ENCODE peak calls at places on chromosomes 1 and 21, in six cellular contexts. U is HCT116, Y is MM.1S, L is cardiac muscle cell, T is tibial artery, I is uterus. M is an unnamed sample.

GRCh38 chr1:167602840-167603239 is 27.2 kb upstream of the RCSD1 start:
- DNase-seq in U (no peak), Y (no peak), L (no peak), T (no peak), I (no peak), M (no peak)

GRCh38 chr1:100927276-100927675 is 31.4 kb downstream of the SLC30A7 start:
- DNase-seq in U (no peak), Y (no peak), L (no peak), T (no peak), I (no peak), M (no peak)

GRCh38 chr21:33651965-33652680 is 9.8 kb downstream of the ITSN1 start:
- DNase-seq in U (no peak), Y (no peak), L (peak; percentile 34), T (no peak), I (no peak), M (no peak)

GRCh38 chr1:246329900-246330299 is 177.2 kb downstream of the SMYD3 start:
- DNase-seq in U (no peak), Y (no peak), L (no peak), T (no peak), I (no peak), M (peak; percentile 86)

GRCh38 chr1:30874176-30874575 is 34.4 kb downstream of the SDC3 start:
- DNase-seq in U (no peak), Y (no peak), L (no peak), T (no peak), I (no peak), M (no peak)

GRCh38 chr1:84327830-84328229 is 26.3 kb downstream of the SAMD13 start:
- DNase-seq in U (no peak), Y (no peak), L (no peak), T (no peak), I (no peak), M (no peak)

GRCh38 chr1:914253-914890 is 9.4 kb upstream of the SAMD11 start:
- DNase-seq in U (no peak), Y (no peak), L (no peak), T (no peak), I (peak; percentile 11), M (no peak)

GRCh38 chr1:183841950-183842816 is 37.3 kb downstream of the RGL1 start:
- DNase-seq in U (no peak), Y (peak; percentile 99), L (peak; percentile 25), T (no peak), I (peak; percentile 39), M (peak; percentile 95)

GRCh38 chr21:35203093-35204021 is 154.3 kb upstream of the RUNX1 start:
- DNase-seq in U (no peak), Y (no peak), L (no peak), T (no peak), I (no peak), M (no peak)

GRCh38 chr1:76867342-76868130 is at the start of gene ST6GALNAC5:
- DNase-seq in U (no peak), Y (no peak), L (peak; percentile 68), T (no peak), I (no peak), M (no peak)

GRCh38 chr1:29674625-29675326 is 438.5 kb downstream of the PTPRU start:
- DNase-seq in U (no peak), Y (no peak), L (no peak), T (peak; percentile 31), I (no peak), M (no peak)

GRCh38 chr1:151145158-151146071 is 1.0 kb downstream of the SEMA6C start:
- DNase-seq in U (no peak), Y (no peak), L (peak; percentile 35), T (peak; percentile 74), I (no peak), M (no peak)

GRCh38 chr1:83794384-83794783 is 204.5 kb downstream of the TTLL7 start:
- DNase-seq in U (no peak), Y (no peak), L (no peak), T (no peak), I (no peak), M (peak; percentile 3)

GRCh38 chr1:168243200-168243599 is 17.4 kb downstream of the SFT2D2 start:
- DNase-seq in U (no peak), Y (no peak), L (no peak), T (no peak), I (no peak), M (no peak)

GRCh38 chr21:45557611-45558043 is 15.4 kb upstream of the SLC19A1 start:
- DNase-seq in U (no peak), Y (no peak), L (no peak), T (peak; percentile 63), I (no peak), M (no peak)

GRCh38 chr1:224082146-224082545 is 31.8 kb upstream of the FBXO28 start:
- DNase-seq in U (no peak), Y (no peak), L (no peak), T (no peak), I (no peak), M (no peak)

GRCh38 chr1:215022204-215022603 is 60.3 kb upstream of the KCNK2 start:
- DNase-seq in U (no peak), Y (no peak), L (no peak), T (no peak), I (no peak), M (no peak)

GRCh38 chr1:91604632-91605031 is 104.0 kb downstream of the CDC7 start:
- DNase-seq in U (no peak), Y (no peak), L (no peak), T (no peak), I (no peak), M (no peak)

GRCh38 chr1:193115629-193116227 is 6.1 kb upstream of the CDC73 start:
- DNase-seq in U (peak; percentile 93), Y (no peak), L (peak; percentile 78), T (no peak), I (peak; percentile 69), M (no peak)

GRCh38 chr21:41213081-41213480 is 45.1 kb downstream of the BACE2 start:
- DNase-seq in U (no peak), Y (no peak), L (no peak), T (no peak), I (no peak), M (no peak)

GRCh38 chr1:50603274-50604271 is 180.3 kb upstream of the DMRTA2 start:
- DNase-seq in U (peak; percentile 40), Y (no peak), L (peak; percentile 15), T (no peak), I (no peak), M (no peak)

GRCh38 chr1:78497196-78497595 is 6.4 kb downstream of the PTGFR start:
- DNase-seq in U (no peak), Y (no peak), L (no peak), T (no peak), I (no peak), M (no peak)

GRCh38 chr1:8021676-8022266 is 4.3 kb downstream of the ERRFI1 start:
- DNase-seq in U (no peak), Y (no peak), L (no peak), T (no peak), I (no peak), M (no peak)

GRCh38 chr21:42107881-42108553 is 36.9 kb downstream of the UMODL1 start:
- DNase-seq in U (no peak), Y (peak; percentile 100), L (peak; percentile 79), T (no peak), I (no peak), M (peak; percentile 55)

GRCh38 chr1:24022611-24023359 is 42.7 kb upstream of the SRSF10 start:
- DNase-seq in U (no peak), Y (no peak), L (no peak), T (no peak), I (peak; percentile 61), M (no peak)

GRCh38 chr1:109242387-109242786 is 7.0 kb upstream of the CELSR2 start:
- DNase-seq in U (no peak), Y (no peak), L (no peak), T (no peak), I (no peak), M (no peak)

GRCh38 chr1:39954870-39955546 is at the start of gene MFSD2A:
- DNase-seq in U (peak; percentile 73), Y (peak; percentile 92), L (peak; percentile 92), T (peak; percentile 95), I (peak; percentile 88), M (peak; percentile 59)

GRCh38 chr1:39959651-39960333 is 4.8 kb downstream of the MFSD2A start:
- DNase-seq in U (no peak), Y (no peak), L (no peak), T (no peak), I (no peak), M (no peak)

GRCh38 chr1:39958801-39959200 is 3.9 kb downstream of the MFSD2A start:
- DNase-seq in U (no peak), Y (no peak), L (no peak), T (no peak), I (no peak), M (no peak)

GRCh38 chr1:39955547-39956539 is 898 bp downstream of the MFSD2A start:
- DNase-seq in U (peak; percentile 18), Y (peak; percentile 59), L (peak; percentile 44), T (no peak), I (no peak), M (peak; percentile 55)

GRCh38 chr1:39957299-39958020 is 2.5 kb downstream of the MFSD2A start:
- DNase-seq in U (no peak), Y (no peak), L (no peak), T (no peak), I (no peak), M (no peak)
- H3K4me3 ChIP-seq in U (no peak overlapping the region), Y (no peak overlapping the region), L (no peak overlapping the region), T (no peak overlapping the region), I (no peak overlapping the region), M (peak overlapping the region; percentile 33)

GRCh38 chr1:195664628-195665027 is 943.6 kb downstream of the KCNT2 start:
- DNase-seq in U (no peak), Y (no peak), L (no peak), T (no peak), I (no peak), M (no peak)

DNA sequence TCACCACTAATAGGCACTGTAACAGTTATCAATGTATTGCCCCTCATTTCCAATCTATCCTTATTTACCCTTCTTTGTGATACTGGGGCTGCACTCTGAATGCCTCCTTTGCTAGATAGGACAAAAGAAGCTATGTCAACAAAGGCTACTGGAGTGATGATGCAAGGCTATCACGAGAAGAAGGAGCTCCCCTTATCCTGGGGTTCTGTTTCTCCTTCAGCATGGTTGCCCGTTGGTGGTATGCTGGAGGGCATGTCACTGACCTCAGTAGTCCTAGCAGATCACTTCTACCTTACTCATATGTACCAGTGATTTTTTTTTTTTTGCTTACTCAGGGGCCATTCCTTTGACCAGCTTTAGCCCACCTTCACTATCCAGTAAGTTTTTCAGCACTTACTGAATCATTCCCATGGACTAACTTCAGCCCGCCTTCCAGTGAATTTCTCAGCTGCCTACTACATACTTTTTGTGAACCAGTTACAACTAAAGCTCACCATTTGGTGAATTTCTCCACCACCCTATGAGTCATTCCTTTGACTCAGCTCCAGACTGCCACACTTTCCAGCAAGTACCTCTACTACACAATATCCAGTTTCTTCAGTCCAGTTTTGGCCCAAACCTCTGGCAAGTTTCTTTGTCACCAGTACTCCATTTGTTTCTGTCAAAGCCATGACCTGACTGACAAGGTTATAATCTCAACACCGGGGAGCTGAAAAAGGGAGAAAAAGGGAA is 944.5 kb downstream of the KCNT2 start:
- DNase-seq in U (peak; percentile 37), Y (no peak), L (no peak), T (no peak), I (no peak), M (no peak)
- TF ChIP-seq CTCF in U (peak; percentile 17), Y (no peak), L (no peak), T (no peak), I (no peak), M (no peak)

GRCh38 chr1:52632732-52633290 is at the start of gene SHISAL2A:
- DNase-seq in U (no peak), Y (no peak), L (peak; percentile 61), T (no peak), I (no peak), M (no peak)
- H3K4me3 ChIP-seq in U (no peak within 1 kb of the TSS), Y (no peak within 1 kb of the TSS), L (peak within 1 kb of the TSS; percentile 39), T (peak within 1 kb of the TSS; percentile 50), I (peak within 1 kb of the TSS; percentile 3), M (peak within 1 kb of the TSS; percentile 41)

GRCh38 chr1:162023547-162024501 is at the start of gene OLFML2B:
- DNase-seq in U (peak; percentile 38), Y (peak; percentile 77), L (peak; percentile 74), T (peak; percentile 91), I (peak; percentile 49), M (no peak)
- TF ChIP-seq CTCF in U (no peak), Y (peak; percentile 37), L (peak; percentile 44), T (peak; percentile 43), I (peak; percentile 33), M (no peak)

M was measured in GM12864.